ENCODE peak calls at places on chromosomes 13 and 19, in four cellular contexts. Y is K562, N is HCT116, U is HepG2. P is an unnamed sample.
A peak's percentile ranks its signal among the peaks of the same experiment; 100 is the strongest.

GRCh38 chr19:50512999-50513745 is 541 bp downstream of the ASPDH start:
- DNase-seq in N (no peak), Y (no peak), U (no peak), P (no peak)

GRCh38 chr19:36246006-36246391 is 31.1 kb downstream of the ZNF146 start:
- DNase-seq in N (no peak), Y (no peak), U (no peak), P (peak; percentile 41)

GRCh38 chr13:24253520-24254150 is 55.7 kb upstream of the C1QTNF9 start:
- DNase-seq in N (no peak), U (no peak), Y (no peak), P (no peak)

GRCh38 chr19:39370735-39371134 is 20.2 kb downstream of the PAF1 start:
- DNase-seq in N (no peak), U (no peak), Y (no peak), P (no peak)

GRCh38 chr13:113630804-113631203 is 27.2 kb downstream of the ATP4B start:
- DNase-seq in Y (no peak), U (no peak), N (no peak), P (no peak)

GRCh38 chr13:101382086-101382485 is 34.2 kb downstream of the NALCN start:
- DNase-seq in U (no peak), Y (no peak), N (no peak), P (no peak)

GRCh38 chr13:41053384-41053826 is 7.9 kb upstream of the WBP4 start:
- DNase-seq in N (no peak), Y (no peak), U (no peak), P (no peak)

GRCh38 chr19:30344446-30345425 is 27.4 kb upstream of the ZNF536 start:
- DNase-seq in U (no peak), N (peak; percentile 12), Y (no peak), P (no peak)

GRCh38 chr13:100392709-100393630 is 195.6 kb downstream of the GGACT start:
- DNase-seq in N (peak; percentile 98), Y (peak; percentile 80), U (peak; percentile 91), P (no peak)

GRCh38 chr13:78121459-78122348 is 203.1 kb upstream of the EDNRB start:
- DNase-seq in N (peak; percentile 34), U (peak; percentile 37), Y (peak; percentile 28), P (peak; percentile 24)

DNA sequence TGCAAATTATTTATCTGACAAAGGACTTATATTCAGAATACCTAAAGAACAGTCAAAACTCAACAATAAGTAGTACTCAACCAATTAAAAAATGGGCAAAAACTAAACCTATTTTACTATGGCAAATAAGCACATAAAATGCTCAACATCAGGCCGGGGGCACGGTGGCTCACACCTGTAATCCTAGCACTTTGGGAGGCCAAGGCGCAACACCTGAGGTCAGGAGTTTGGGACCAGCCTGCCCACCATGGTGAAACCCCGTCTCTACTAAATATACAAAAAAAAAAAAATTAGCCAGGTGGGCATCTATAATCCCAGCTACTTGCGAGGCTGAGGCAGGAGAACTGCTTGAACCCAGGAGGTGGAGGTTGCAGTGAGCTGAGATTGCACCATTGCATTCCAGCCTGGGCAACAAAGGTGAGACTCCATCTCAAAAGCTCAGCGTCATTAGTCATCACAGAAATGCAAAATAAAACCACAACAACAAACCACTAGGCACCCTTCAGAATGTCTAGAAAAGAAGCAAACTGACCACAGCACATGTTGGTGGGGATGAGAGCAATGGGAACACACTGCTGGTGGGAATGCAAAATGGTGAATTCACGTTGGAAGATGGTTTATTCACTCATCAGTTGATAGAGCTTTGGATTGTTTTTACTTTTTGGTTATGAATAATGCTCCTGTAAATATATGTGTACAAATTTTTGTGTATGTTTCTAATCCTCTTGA is 180.6 kb upstream of the SOX1 start:
- DNase-seq in Y (no peak), U (no peak), N (no peak), P (no peak)
- TF ChIP-seq ELF1 in Y (no peak), U (no peak), N (no peak), P (no peak)

GRCh38 chr19:45901912-45902650 is at the start of gene MYPOP:
- DNase-seq in Y (peak; percentile 42), U (no peak), N (no peak), P (peak; percentile 59)

GRCh38 chr19:45905016-45905415 is 2.6 kb upstream of the MYPOP start:
- DNase-seq in Y (no peak), U (no peak), N (no peak), P (no peak)

GRCh38 chr19:45902651-45903625 is 525 bp upstream of the MYPOP start:
- DNase-seq in U (peak; percentile 94), N (peak; percentile 92), Y (peak; percentile 100), P (peak; percentile 100)

GRCh38 chr19:45908956-45909355 is 5.6 kb downstream of the NANOS2 start:
- DNase-seq in N (no peak), U (no peak), Y (no peak), P (no peak)

GRCh38 chr19:45906221-45906620 is 3.8 kb upstream of the MYPOP start:
- DNase-seq in U (no peak), N (no peak), Y (no peak), P (no peak)
- TF ChIP-seq ELF1 in U (no peak), N (no peak), Y (no peak), P (no peak)

DNA sequence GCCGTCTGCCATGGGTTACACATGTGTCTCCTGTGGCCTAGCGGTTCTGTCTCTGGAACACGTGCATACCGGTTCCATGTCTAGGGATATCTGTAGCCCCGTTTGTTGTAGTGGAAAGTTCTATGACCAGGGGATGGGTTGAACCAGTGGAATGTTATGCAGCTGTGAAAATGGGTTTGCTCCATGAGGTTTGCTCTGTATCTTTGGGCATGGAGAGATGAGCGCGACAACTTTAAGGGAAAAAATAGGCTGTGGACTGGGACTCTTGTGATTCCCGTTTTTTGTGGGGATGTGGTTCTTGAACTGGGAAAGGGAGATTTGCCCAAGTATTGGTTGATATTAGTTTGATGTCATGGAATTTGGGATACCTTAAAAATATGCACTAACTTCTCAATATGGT is 120.4 kb downstream of the KDM4B start:
- DNase-seq in Y (no peak), U (no peak), N (no peak), P (no peak)
- TF ChIP-seq ELF1 in Y (no peak), U (no peak), N (no peak), P (no peak)

DNA sequence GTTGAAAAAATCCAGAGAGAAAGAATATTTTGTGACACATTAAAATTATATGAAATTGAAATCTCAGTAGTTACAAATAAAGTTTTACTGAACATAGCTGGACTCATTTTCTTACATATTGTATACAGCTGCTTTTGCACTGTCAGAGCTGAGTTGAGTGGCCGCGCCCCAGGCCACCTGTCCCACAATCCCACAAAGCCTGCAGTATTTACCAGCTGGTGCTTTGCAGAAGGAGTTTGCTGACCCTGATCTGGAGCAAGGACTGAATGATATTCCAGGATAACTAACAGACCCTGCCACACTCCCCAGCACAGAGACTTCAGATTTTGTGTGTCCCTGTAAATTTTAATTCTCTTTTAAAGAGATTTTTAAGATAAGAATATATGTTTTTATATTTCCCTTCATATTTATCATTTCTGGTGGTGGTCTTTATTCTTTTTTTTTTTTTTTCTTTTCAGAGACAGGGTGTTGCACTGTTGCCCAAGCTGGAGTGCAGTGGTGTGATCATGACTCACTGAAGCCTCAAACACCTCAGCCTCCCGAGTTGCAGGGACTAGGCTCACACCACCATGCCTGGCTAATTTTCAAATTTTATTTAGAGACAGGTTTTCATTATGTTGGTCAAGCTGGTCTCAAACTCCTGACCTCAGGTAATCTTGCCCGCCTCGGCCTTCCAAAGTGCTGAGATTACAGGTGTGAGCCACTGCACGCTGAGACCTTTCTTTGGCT is 48.5 kb downstream of the TDRD12 start:
- DNase-seq in Y (no peak), U (no peak), N (no peak), P (no peak)
- TF ChIP-seq ELF1 in Y (no peak), U (no peak), N (no peak), P (no peak)

GRCh38 chr13:91020635-91021034 is 326.9 kb upstream of the MIR17HG start:
- DNase-seq in N (no peak), Y (no peak), U (no peak), P (no peak)
- TF ChIP-seq ELF1 in N (no peak), Y (no peak), U (no peak), P (no peak)

DNA sequence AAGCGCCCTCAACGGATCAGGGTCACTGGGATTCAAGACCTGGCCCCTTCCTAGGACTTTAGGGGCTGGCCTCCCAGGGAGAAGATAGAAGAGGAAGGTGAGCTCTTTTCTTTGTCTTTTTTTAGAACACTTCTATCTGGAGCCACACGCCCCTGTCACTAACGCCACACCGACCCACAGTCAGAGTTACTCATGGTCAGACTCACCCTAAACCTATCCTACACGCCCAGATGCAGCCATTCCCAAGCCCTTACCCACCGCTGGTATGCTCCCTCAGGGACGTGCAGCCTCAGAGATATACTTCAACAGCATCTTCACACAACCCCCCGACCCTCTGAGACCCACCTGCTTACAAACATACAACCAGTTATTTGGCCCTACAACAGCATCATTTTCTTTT is 29.9 kb upstream of the MUC16 start:
- DNase-seq in N (no peak), U (no peak), Y (no peak), P (no peak)
- TF ChIP-seq ELF1 in N (no peak), U (no peak), Y (no peak), P (no peak)

DNA sequence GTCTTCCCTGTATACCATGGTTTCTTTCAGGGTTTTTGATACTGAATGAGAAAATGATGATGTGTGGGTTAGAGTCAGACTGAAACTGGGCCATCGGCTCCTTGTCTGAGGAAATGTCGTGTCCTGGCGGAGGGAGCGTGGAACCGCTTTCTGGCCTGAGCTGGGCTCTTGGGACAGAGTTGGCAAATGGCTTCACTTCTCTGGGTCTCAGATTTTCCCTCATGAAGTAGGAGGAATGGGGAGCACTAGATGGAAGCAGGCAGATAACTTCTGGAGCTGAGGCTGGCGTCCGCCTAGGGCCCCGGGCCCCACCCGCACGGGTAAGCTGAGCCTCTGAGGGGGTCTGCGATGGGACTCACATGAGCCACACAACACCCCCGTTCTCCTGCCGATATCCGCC is 133.3 kb upstream of the WASF3 start:
- DNase-seq in Y (no peak), U (no peak), N (no peak), P (no peak)
- TF ChIP-seq ELF1 in Y (no peak), U (no peak), N (no peak), P (no peak)

GRCh38 chr19:40598121-40598917 is 2.9 kb upstream of the LTBP4 start:
- DNase-seq in U (peak; percentile 63), N (peak; percentile 86), Y (peak; percentile 68), P (peak; percentile 94)
- TF ChIP-seq ELF1 in U (no peak), N (no peak), Y (no peak), P (no peak)

DNA sequence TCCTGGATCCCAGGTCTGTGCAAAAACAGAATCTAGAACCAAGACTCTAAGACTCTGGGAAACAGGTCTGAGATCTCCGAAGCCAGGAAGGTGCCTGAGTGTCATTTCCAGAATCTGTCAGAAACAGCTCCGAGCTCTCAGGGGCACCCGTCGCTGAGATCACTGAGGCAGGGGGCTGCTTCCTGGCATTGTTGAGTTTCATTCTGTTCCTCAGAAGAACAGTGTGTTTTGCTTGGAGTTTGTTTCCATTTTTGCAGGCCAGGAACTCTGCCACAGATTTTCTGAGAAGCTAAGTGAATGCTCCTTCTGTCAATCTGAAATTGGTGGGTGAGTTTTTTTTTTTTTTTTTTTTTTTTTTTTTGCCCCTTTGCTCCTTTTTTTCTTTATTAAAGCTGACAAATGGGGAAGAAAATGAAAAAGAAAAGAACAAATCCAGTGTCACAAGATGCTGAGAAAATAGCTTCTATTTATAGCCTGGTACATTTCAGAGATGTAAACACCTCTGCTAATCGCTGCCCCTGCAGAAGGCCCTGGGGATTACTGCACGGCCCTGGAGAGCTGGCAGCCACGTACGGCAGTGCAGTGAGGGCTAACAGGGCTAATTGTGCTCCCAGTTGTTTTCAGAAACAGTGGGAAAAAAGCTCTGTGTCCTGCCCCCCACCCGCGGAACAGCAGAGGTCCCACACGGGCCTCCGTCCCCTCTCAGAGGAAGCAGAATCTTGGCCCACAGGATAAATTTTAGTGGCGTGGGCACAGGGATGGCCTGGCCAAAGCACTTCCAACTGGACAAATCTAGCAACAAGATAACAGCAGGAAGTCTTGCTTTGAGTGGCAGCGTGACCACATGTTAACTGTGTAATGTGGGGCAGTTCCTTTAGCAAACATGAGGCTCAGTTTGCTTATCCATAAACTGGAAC is 237.6 kb upstream of the IRS2 start:
- DNase-seq in U (no peak), Y (no peak), N (no peak), P (no peak)
- TF ChIP-seq ELF1 in U (no peak), Y (no peak), N (no peak), P (no peak)